ENCODE peak calls at places on chromosome 10, in nine cellular contexts. J, L, Z, C, R, Q, D, X and P are unnamed samples.

GRCh38 chr10:69588358-69588757 is 15.1 kb upstream of the NEUROG3 start:
- ATAC-seq in R (no peak), J (no peak), D (no peak), C (no peak), L (no peak), Z (no peak), Q (no peak), X (no peak), P (no peak)

GRCh38 chr10:11986593-11987216 is 55.9 kb downstream of the UPF2 start:
- ATAC-seq in Z (peak), Q (no peak), X (peak), C (peak), D (no peak), L (peak), R (peak), J (peak), P (peak)

GRCh38 chr10:116637830-116638229 is 17.1 kb downstream of the PNLIPRP2 start:
- ATAC-seq in R (no peak), X (peak), J (no peak), Q (no peak), D (peak), Z (no peak), L (no peak), C (no peak), P (no peak)

GRCh38 chr10:48449501-48450232 is 143.2 kb downstream of the MAPK8 start:
- ATAC-seq in J (no peak), Z (no peak), C (peak), L (no peak), R (no peak), Q (peak), X (no peak), D (no peak), P (no peak)

GRCh38 chr10:80870282-80870681 is 332.6 kb downstream of the SH2D4B start:
- ATAC-seq in R (no peak), X (no peak), Q (no peak), C (no peak), Z (no peak), J (no peak), D (no peak), L (no peak), P (no peak)

GRCh38 chr10:70688828-70689227 is 16.5 kb downstream of the ADAMTS14 start:
- ATAC-seq in C (no peak), Q (no peak), L (no peak), X (no peak), Z (no peak), D (no peak), R (no peak), J (no peak), P (no peak)

GRCh38 chr10:62502995-62503613 is 128.9 kb downstream of the ZNF365 start:
- ATAC-seq in Q (peak), X (no peak), J (no peak), L (no peak), Z (no peak), D (no peak), C (no peak), R (peak), P (peak)

GRCh38 chr10:133456041-133456951 is 2.6 kb downstream of the SCART1 start:
- ATAC-seq in D (no peak), Q (no peak), R (no peak), C (no peak), Z (no peak), X (no peak), J (no peak), L (no peak), P (no peak)

GRCh38 chr10:91689731-91690168 is 56.9 kb upstream of the PPP1R3C start:
- ATAC-seq in Q (peak), X (no peak), D (no peak), J (peak), Z (peak), C (peak), R (peak), L (peak), P (peak)

GRCh38 chr10:64011871-64012714 is 490.9 kb downstream of the REEP3 start:
- ATAC-seq in J (no peak), Q (no peak), L (no peak), C (no peak), X (no peak), R (no peak), D (no peak), Z (no peak), P (no peak)